ENCODE peak calls at places on chromosome 2, in six cellular contexts. H is EH, T is hippocampal formation, I is fibroblast of mammary gland, P is dorsolateral prefrontal cortex, L is NCI-H345. Q is an unnamed sample.

GRCh38 chr2:21381421-21381820 is 257.7 kb downstream of the TDRD15 start:
- DNase-seq in L (peak), I (peak), P (no peak), T (peak), H (no peak), Q (no peak)

GRCh38 chr2:221911316-221911715 is 339.2 kb upstream of the EPHA4 start:
- DNase-seq in L (no peak), T (no peak), H (no peak), P (no peak), I (no peak), Q (no peak)

GRCh38 chr2:222290691-222291484 is 7.9 kb downstream of the PAX3 start:
- DNase-seq in I (peak), H (peak), T (no peak), P (no peak), L (peak), Q (no peak)

GRCh38 chr2:232372231-232373208 is 6.0 kb upstream of the ALPP start:
- DNase-seq in T (no peak), P (no peak), L (no peak), H (peak), I (peak), Q (no peak)

GRCh38 chr2:241561811-241562210 is 3.3 kb downstream of the BOK start:
- DNase-seq in L (no peak), I (peak), P (peak), H (peak), T (peak), Q (no peak)

GRCh38 chr2:216001201-216001600 is 12.2 kb downstream of the MREG start:
- DNase-seq in I (no peak), L (no peak), P (no peak), H (no peak), T (no peak), Q (no peak)

GRCh38 chr2:48940606-48941005 is 185.1 kb upstream of the LHCGR start:
- DNase-seq in I (peak), H (no peak), T (no peak), L (peak), P (no peak), Q (no peak)

GRCh38 chr2:233356546-233357308 is 2.4 kb downstream of the DGKD start:
- DNase-seq in L (no peak), H (no peak), I (no peak), T (no peak), P (no peak), Q (no peak)

GRCh38 chr2:134892282-134893054 is 26.2 kb upstream of the CCNT2 start:
- DNase-seq in T (no peak), I (no peak), H (no peak), L (no peak), P (no peak), Q (no peak)

GRCh38 chr2:233544079-233544690 is 22.4 kb downstream of the USP40 start:
- DNase-seq in H (peak), I (no peak), T (no peak), P (no peak), L (no peak), Q (no peak)

GRCh38 chr2:15827001-15827400 is 113.3 kb upstream of the MYCN start:
- DNase-seq in H (no peak), I (no peak), P (no peak), L (no peak), T (no peak), Q (no peak)

GRCh38 chr2:121862286-121862685 is 106.8 kb downstream of the TSN start:
- DNase-seq in I (no peak), L (no peak), H (no peak), P (no peak), T (no peak), Q (no peak)

GRCh38 chr2:70141754-70142589 is 48.8 kb downstream of the C2orf42 start:
- DNase-seq in P (peak), T (peak), L (peak), I (peak), H (peak), Q (no peak)